ENCODE peak calls at places on chromosomes 13 and 19, in seven cellular contexts. Y, U, C, Q, I, S and P are unnamed samples.
A peak's percentile ranks its signal among the peaks of the same experiment; 100 is the strongest.

GRCh38 chr19:7450243-7451223 is 38.3 kb downstream of the PEX11G start:
- DNase-seq in Q (no peak), U (no peak), S (no peak), Y (no peak), C (peak; percentile 29), I (no peak), P (peak; percentile 17)

GRCh38 chr13:30808600-30808999 is 73.3 kb downstream of the ALOX5AP start:
- DNase-seq in Q (no peak), U (no peak), C (no peak), Y (no peak), S (no peak), I (peak; percentile 10), P (peak; percentile 24)

GRCh38 chr19:58562126-58563033 is 4.0 kb upstream of the UBE2M start:
- DNase-seq in U (no peak), S (peak; percentile 35), Y (no peak), C (peak; percentile 52), I (peak; percentile 73), Q (no peak), P (no peak)

GRCh38 chr13:47038196-47038595 is 141.3 kb upstream of the HTR2A start:
- DNase-seq in S (no peak), Q (no peak), I (no peak), U (no peak), C (no peak), Y (no peak), P (peak; percentile 43)

GRCh38 chr13:62564770-62565169 is 1149.1 kb upstream of the PCDH20 start:
- DNase-seq in Q (no peak), Y (no peak), U (no peak), I (no peak), S (no peak), C (no peak), P (no peak)

GRCh38 chr19:7862413-7862951 is 11.7 kb downstream of the PRR36 start:
- DNase-seq in U (peak; percentile 73), I (peak; percentile 77), Y (no peak), Q (no peak), S (peak; percentile 60), C (peak; percentile 85), P (peak; percentile 35)

GRCh38 chr19:39607561-39607960 is 5.2 kb downstream of the LGALS13 start:
- DNase-seq in Y (no peak), Q (no peak), U (no peak), C (no peak), I (no peak), S (no peak), P (no peak)

GRCh38 chr13:73531014-73531413 is 472.2 kb downstream of the KLF5 start:
- DNase-seq in S (no peak), Y (no peak), Q (no peak), I (no peak), C (no peak), U (no peak), P (no peak)

GRCh38 chr13:95256086-95256485 is 45.2 kb downstream of the ABCC4 start:
- DNase-seq in C (no peak), S (no peak), I (no peak), Q (peak; percentile 94), Y (peak; percentile 98), U (peak; percentile 87), P (peak; percentile 99)